ENCODE peak calls at places on chromosomes 16 and 17, in nine cellular contexts. B, K, T, L, U, H, V, F and G are unnamed samples.
A peak's percentile ranks its signal among the peaks of the same experiment; 100 is the strongest.

GRCh38 chr17:78960945-78961344 is 18.8 kb downstream of the LGALS3BP start:
- DNase-seq in T (no peak), L (no peak), V (no peak), K (no peak), F (no peak), U (no peak), H (no peak), B (no peak), G (no peak)

GRCh38 chr17:17117923-17118322 is 75.7 kb downstream of the MPRIP start:
- DNase-seq in T (no peak), B (no peak), H (no peak), K (no peak), V (no peak), L (no peak), U (no peak), F (no peak), G (no peak)

GRCh38 chr17:11853321-11854151 is 143.7 kb downstream of the ZNF18 start:
- DNase-seq in F (no peak), V (no peak), T (no peak), L (no peak), U (no peak), K (no peak), B (no peak), H (no peak), G (no peak)

GRCh38 chr17:61583660-61584264 is 7.3 kb downstream of the NACA2 start:
- DNase-seq in H (no peak), U (no peak), V (no peak), T (no peak), F (no peak), L (no peak), K (no peak), B (no peak), G (no peak)

GRCh38 chr17:82246365-82247174 is 17.7 kb downstream of the SLC16A3 start:
- DNase-seq in K (peak; percentile 96), V (no peak), L (no peak), T (no peak), F (no peak), U (no peak), H (no peak), B (no peak), G (no peak)

GRCh38 chr17:59643159-59643857 is 23.6 kb downstream of the CLTC start:
- DNase-seq in F (no peak), U (no peak), H (no peak), K (no peak), L (no peak), T (no peak), V (no peak), B (no peak), G (no peak)

GRCh38 chr17:41308251-41308917 is 725 bp downstream of the KRTAP16-1 start:
- DNase-seq in T (peak; percentile 51), U (peak; percentile 10), V (peak; percentile 48), L (no peak), H (peak; percentile 68), K (no peak), B (no peak), F (peak; percentile 71), G (peak; percentile 33)

GRCh38 chr16:85878875-85879274 is 20.1 kb upstream of the IRF8 start:
- DNase-seq in K (no peak), L (no peak), F (no peak), U (no peak), H (no peak), T (no peak), B (peak; percentile 61), V (no peak), G (no peak)

GRCh38 chr16:84459941-84460405 is 44.5 kb downstream of the MEAK7 start:
- DNase-seq in K (peak; percentile 47), V (peak; percentile 6), H (peak; percentile 40), F (no peak), T (no peak), L (no peak), U (no peak), B (no peak), G (no peak)

GRCh38 chr16:88936008-88936912 is 40.7 kb downstream of the CBFA2T3 start:
- DNase-seq in L (no peak), T (no peak), H (no peak), K (no peak), V (peak; percentile 79), B (no peak), U (no peak), F (no peak), G (no peak)

GRCh38 chr16:30185683-30186421 is 2.5 kb downstream of the CORO1A start:
- DNase-seq in H (peak; percentile 87), T (peak; percentile 69), K (peak; percentile 55), L (peak; percentile 8), F (peak; percentile 81), U (peak; percentile 75), V (peak; percentile 65), B (no peak), G (peak; percentile 61)

GRCh38 chr17:7191571-7192270 is 12.6 kb upstream of the ASGR1 start:
- DNase-seq in L (peak; percentile 78), U (no peak), T (no peak), H (no peak), K (peak; percentile 62), V (peak; percentile 47), F (no peak), B (peak; percentile 81), G (no peak)

GRCh38 chr16:50497592-50497991 is 50.6 kb upstream of the NKD1 start:
- DNase-seq in V (no peak), T (no peak), K (no peak), U (no peak), L (no peak), H (no peak), F (peak; percentile 86), B (peak; percentile 23), G (no peak)